ENCODE peak calls at places on chromosomes 12 and 14, in ten cellular contexts. One of them, this sample, is unnamed.

GRCh38 chr12:64395739-64396138 is 5.2 kb upstream of the C12orf56 start:
- DNase-seq in psoas muscle: no peak
- DNase-seq in lung microvascular endothelial cell: peak
- DNase-seq in adipocyte: no peak
- DNase-seq in NCI-H510A treated with DMSO at 0.1 percent for 48 hours: no peak
- DNase-seq in activated CD8-positive, alpha-beta T cell treated with anti-CD3 and anti-CD28 coated beads, Interleukin-2, amount 10 ng/mL, durations not matched to agents 7 days and 5 days: no peak
- DNase-seq in cardiac fibroblast: peak
- DNase-seq in mesendoderm: no peak
- DNase-seq in activated CD8-positive, alpha-beta memory T cell treated with anti-CD3 and anti-CD28 coated beads for 1 hour: no peak
- DNase-seq in T-helper 2 cell: no peak
- DNase-seq in this sample: no peak

GRCh38 chr12:111439657-111440151 is 34.0 kb downstream of the SH2B3 start:
- DNase-seq in adipocyte: no peak
- DNase-seq in activated CD8-positive, alpha-beta T cell treated with anti-CD3 and anti-CD28 coated beads, Interleukin-2, amount 10 ng/mL, durations not matched to agents 7 days and 5 days: no peak
- DNase-seq in psoas muscle: no peak
- DNase-seq in mesendoderm: no peak
- DNase-seq in activated CD8-positive, alpha-beta memory T cell treated with anti-CD3 and anti-CD28 coated beads for 1 hour: no peak
- DNase-seq in cardiac fibroblast: no peak
- DNase-seq in T-helper 2 cell: no peak
- DNase-seq in NCI-H510A treated with DMSO at 0.1 percent for 48 hours: no peak
- DNase-seq in lung microvascular endothelial cell: no peak
- DNase-seq in this sample: no peak

GRCh38 chr14:33567003-33567735 is 383.7 kb downstream of the EGLN3 start:
- DNase-seq in T-helper 2 cell: no peak
- DNase-seq in psoas muscle: no peak
- DNase-seq in cardiac fibroblast: no peak
- DNase-seq in lung microvascular endothelial cell: no peak
- DNase-seq in activated CD8-positive, alpha-beta T cell treated with anti-CD3 and anti-CD28 coated beads, Interleukin-2, amount 10 ng/mL, durations not matched to agents 7 days and 5 days: no peak
- DNase-seq in activated CD8-positive, alpha-beta memory T cell treated with anti-CD3 and anti-CD28 coated beads for 1 hour: no peak
- DNase-seq in NCI-H510A treated with DMSO at 0.1 percent for 48 hours: peak
- DNase-seq in adipocyte: no peak
- DNase-seq in mesendoderm: no peak
- DNase-seq in this sample: no peak

GRCh38 chr12:124720019-124720686 is 143.5 kb downstream of the SCARB1 start:
- DNase-seq in NCI-H510A treated with DMSO at 0.1 percent for 48 hours: peak
- DNase-seq in cardiac fibroblast: peak
- DNase-seq in psoas muscle: no peak
- DNase-seq in activated CD8-positive, alpha-beta memory T cell treated with anti-CD3 and anti-CD28 coated beads for 1 hour: no peak
- DNase-seq in activated CD8-positive, alpha-beta T cell treated with anti-CD3 and anti-CD28 coated beads, Interleukin-2, amount 10 ng/mL, durations not matched to agents 7 days and 5 days: no peak
- DNase-seq in mesendoderm: no peak
- DNase-seq in adipocyte: peak
- DNase-seq in lung microvascular endothelial cell: peak
- DNase-seq in T-helper 2 cell: no peak
- DNase-seq in this sample: peak

GRCh38 chr14:105475916-105476845 is 1.6 kb downstream of the CRIP2 start:
- DNase-seq in T-helper 2 cell: no peak
- DNase-seq in adipocyte: no peak
- DNase-seq in psoas muscle: peak
- DNase-seq in NCI-H510A treated with DMSO at 0.1 percent for 48 hours: no peak
- DNase-seq in activated CD8-positive, alpha-beta memory T cell treated with anti-CD3 and anti-CD28 coated beads for 1 hour: no peak
- DNase-seq in lung microvascular endothelial cell: peak
- DNase-seq in cardiac fibroblast: peak
- DNase-seq in mesendoderm: peak
- DNase-seq in activated CD8-positive, alpha-beta T cell treated with anti-CD3 and anti-CD28 coated beads, Interleukin-2, amount 10 ng/mL, durations not matched to agents 7 days and 5 days: no peak
- DNase-seq in this sample: peak

GRCh38 chr12:47160296-47161244 is 80.8 kb upstream of the AMIGO2 start:
- DNase-seq in activated CD8-positive, alpha-beta T cell treated with anti-CD3 and anti-CD28 coated beads, Interleukin-2, amount 10 ng/mL, durations not matched to agents 7 days and 5 days: no peak
- DNase-seq in NCI-H510A treated with DMSO at 0.1 percent for 48 hours: no peak
- DNase-seq in psoas muscle: no peak
- DNase-seq in cardiac fibroblast: peak
- DNase-seq in adipocyte: no peak
- DNase-seq in T-helper 2 cell: no peak
- DNase-seq in activated CD8-positive, alpha-beta memory T cell treated with anti-CD3 and anti-CD28 coated beads for 1 hour: no peak
- DNase-seq in lung microvascular endothelial cell: no peak
- DNase-seq in mesendoderm: no peak
- DNase-seq in this sample: no peak

GRCh38 chr12:44847888-44848770 is 28.0 kb downstream of the NELL2 start:
- DNase-seq in activated CD8-positive, alpha-beta T cell treated with anti-CD3 and anti-CD28 coated beads, Interleukin-2, amount 10 ng/mL, durations not matched to agents 7 days and 5 days: peak
- DNase-seq in psoas muscle: no peak
- DNase-seq in T-helper 2 cell: no peak
- DNase-seq in mesendoderm: no peak
- DNase-seq in activated CD8-positive, alpha-beta memory T cell treated with anti-CD3 and anti-CD28 coated beads for 1 hour: peak
- DNase-seq in NCI-H510A treated with DMSO at 0.1 percent for 48 hours: no peak
- DNase-seq in lung microvascular endothelial cell: no peak
- DNase-seq in adipocyte: no peak
- DNase-seq in cardiac fibroblast: no peak
- DNase-seq in this sample: no peak

GRCh38 chr12:49537709-49538601 is 875 bp upstream of the KCNH3 start:
- DNase-seq in lung microvascular endothelial cell: no peak
- DNase-seq in cardiac fibroblast: no peak
- DNase-seq in psoas muscle: no peak
- DNase-seq in NCI-H510A treated with DMSO at 0.1 percent for 48 hours: peak
- DNase-seq in T-helper 2 cell: no peak
- DNase-seq in mesendoderm: peak
- DNase-seq in adipocyte: peak
- DNase-seq in activated CD8-positive, alpha-beta T cell treated with anti-CD3 and anti-CD28 coated beads, Interleukin-2, amount 10 ng/mL, durations not matched to agents 7 days and 5 days: peak
- DNase-seq in activated CD8-positive, alpha-beta memory T cell treated with anti-CD3 and anti-CD28 coated beads for 1 hour: no peak
- DNase-seq in this sample: no peak

GRCh38 chr12:122563361-122563760 is 36.3 kb downstream of the KNTC1 start:
- DNase-seq in psoas muscle: no peak
- DNase-seq in T-helper 2 cell: no peak
- DNase-seq in adipocyte: no peak
- DNase-seq in mesendoderm: no peak
- DNase-seq in NCI-H510A treated with DMSO at 0.1 percent for 48 hours: no peak
- DNase-seq in cardiac fibroblast: no peak
- DNase-seq in activated CD8-positive, alpha-beta memory T cell treated with anti-CD3 and anti-CD28 coated beads for 1 hour: no peak
- DNase-seq in lung microvascular endothelial cell: no peak
- DNase-seq in activated CD8-positive, alpha-beta T cell treated with anti-CD3 and anti-CD28 coated beads, Interleukin-2, amount 10 ng/mL, durations not matched to agents 7 days and 5 days: no peak
- DNase-seq in this sample: no peak

GRCh38 chr12:38469689-38470088 is 153.1 kb downstream of the ALG10B start:
- DNase-seq in T-helper 2 cell: no peak
- DNase-seq in psoas muscle: no peak
- DNase-seq in lung microvascular endothelial cell: no peak
- DNase-seq in mesendoderm: no peak
- DNase-seq in adipocyte: no peak
- DNase-seq in activated CD8-positive, alpha-beta T cell treated with anti-CD3 and anti-CD28 coated beads, Interleukin-2, amount 10 ng/mL, durations not matched to agents 7 days and 5 days: no peak
- DNase-seq in NCI-H510A treated with DMSO at 0.1 percent for 48 hours: no peak
- DNase-seq in cardiac fibroblast: no peak
- DNase-seq in activated CD8-positive, alpha-beta memory T cell treated with anti-CD3 and anti-CD28 coated beads for 1 hour: no peak
- DNase-seq in this sample: no peak

GRCh38 chr14:24959791-24960331 is 90.1 kb downstream of the STXBP6 start:
- DNase-seq in T-helper 2 cell: no peak
- DNase-seq in activated CD8-positive, alpha-beta T cell treated with anti-CD3 and anti-CD28 coated beads, Interleukin-2, amount 10 ng/mL, durations not matched to agents 7 days and 5 days: no peak
- DNase-seq in lung microvascular endothelial cell: no peak
- DNase-seq in adipocyte: no peak
- DNase-seq in activated CD8-positive, alpha-beta memory T cell treated with anti-CD3 and anti-CD28 coated beads for 1 hour: no peak
- DNase-seq in mesendoderm: no peak
- DNase-seq in psoas muscle: no peak
- DNase-seq in NCI-H510A treated with DMSO at 0.1 percent for 48 hours: no peak
- DNase-seq in cardiac fibroblast: no peak
- DNase-seq in this sample: no peak

GRCh38 chr12:24780969-24781368 is 167.9 kb downstream of the BCAT1 start:
- DNase-seq in mesendoderm: peak
- DNase-seq in psoas muscle: no peak
- DNase-seq in NCI-H510A treated with DMSO at 0.1 percent for 48 hours: no peak
- DNase-seq in adipocyte: peak
- DNase-seq in T-helper 2 cell: no peak
- DNase-seq in lung microvascular endothelial cell: no peak
- DNase-seq in activated CD8-positive, alpha-beta T cell treated with anti-CD3 and anti-CD28 coated beads, Interleukin-2, amount 10 ng/mL, durations not matched to agents 7 days and 5 days: no peak
- DNase-seq in cardiac fibroblast: peak
- DNase-seq in activated CD8-positive, alpha-beta memory T cell treated with anti-CD3 and anti-CD28 coated beads for 1 hour: no peak
- DNase-seq in this sample: no peak

GRCh38 chr12:118307069-118307954 is 65.4 kb downstream of the TAOK3 start:
- DNase-seq in adipocyte: peak
- DNase-seq in activated CD8-positive, alpha-beta memory T cell treated with anti-CD3 and anti-CD28 coated beads for 1 hour: no peak
- DNase-seq in lung microvascular endothelial cell: peak
- DNase-seq in T-helper 2 cell: no peak
- DNase-seq in activated CD8-positive, alpha-beta T cell treated with anti-CD3 and anti-CD28 coated beads, Interleukin-2, amount 10 ng/mL, durations not matched to agents 7 days and 5 days: no peak
- DNase-seq in psoas muscle: no peak
- DNase-seq in NCI-H510A treated with DMSO at 0.1 percent for 48 hours: no peak
- DNase-seq in cardiac fibroblast: peak
- DNase-seq in mesendoderm: no peak
- DNase-seq in this sample: peak

GRCh38 chr14:24513009-24513408 is 4.9 kb upstream of the CMA1 start:
- DNase-seq in lung microvascular endothelial cell: no peak
- DNase-seq in cardiac fibroblast: peak
- DNase-seq in T-helper 2 cell: no peak
- DNase-seq in activated CD8-positive, alpha-beta memory T cell treated with anti-CD3 and anti-CD28 coated beads for 1 hour: no peak
- DNase-seq in adipocyte: peak
- DNase-seq in NCI-H510A treated with DMSO at 0.1 percent for 48 hours: no peak
- DNase-seq in psoas muscle: no peak
- DNase-seq in mesendoderm: peak
- DNase-seq in activated CD8-positive, alpha-beta T cell treated with anti-CD3 and anti-CD28 coated beads, Interleukin-2, amount 10 ng/mL, durations not matched to agents 7 days and 5 days: no peak
- DNase-seq in this sample: no peak

GRCh38 chr12:132807295-132808222 is 21.1 kb downstream of the GOLGA3 start:
- DNase-seq in adipocyte: no peak
- DNase-seq in T-helper 2 cell: no peak
- DNase-seq in activated CD8-positive, alpha-beta T cell treated with anti-CD3 and anti-CD28 coated beads, Interleukin-2, amount 10 ng/mL, durations not matched to agents 7 days and 5 days: no peak
- DNase-seq in psoas muscle: no peak
- DNase-seq in lung microvascular endothelial cell: no peak
- DNase-seq in cardiac fibroblast: no peak
- DNase-seq in activated CD8-positive, alpha-beta memory T cell treated with anti-CD3 and anti-CD28 coated beads for 1 hour: no peak
- DNase-seq in mesendoderm: peak
- DNase-seq in NCI-H510A treated with DMSO at 0.1 percent for 48 hours: no peak
- DNase-seq in this sample: no peak

GRCh38 chr14:30855345-30856037 is 18.9 kb upstream of the COCH start:
- DNase-seq in adipocyte: no peak
- DNase-seq in NCI-H510A treated with DMSO at 0.1 percent for 48 hours: no peak
- DNase-seq in activated CD8-positive, alpha-beta T cell treated with anti-CD3 and anti-CD28 coated beads, Interleukin-2, amount 10 ng/mL, durations not matched to agents 7 days and 5 days: no peak
- DNase-seq in psoas muscle: no peak
- DNase-seq in T-helper 2 cell: no peak
- DNase-seq in cardiac fibroblast: no peak
- DNase-seq in lung microvascular endothelial cell: no peak
- DNase-seq in activated CD8-positive, alpha-beta memory T cell treated with anti-CD3 and anti-CD28 coated beads for 1 hour: no peak
- DNase-seq in mesendoderm: no peak
- DNase-seq in this sample: no peak

GRCh38 chr12:68428211-68428610 is 96.0 kb upstream of the MDM1 start:
- DNase-seq in mesendoderm: no peak
- DNase-seq in adipocyte: no peak
- DNase-seq in cardiac fibroblast: no peak
- DNase-seq in psoas muscle: no peak
- DNase-seq in activated CD8-positive, alpha-beta T cell treated with anti-CD3 and anti-CD28 coated beads, Interleukin-2, amount 10 ng/mL, durations not matched to agents 7 days and 5 days: no peak
- DNase-seq in T-helper 2 cell: no peak
- DNase-seq in lung microvascular endothelial cell: no peak
- DNase-seq in NCI-H510A treated with DMSO at 0.1 percent for 48 hours: no peak
- DNase-seq in activated CD8-positive, alpha-beta memory T cell treated with anti-CD3 and anti-CD28 coated beads for 1 hour: no peak
- DNase-seq in this sample: peak

GRCh38 chr14:74049886-74050495 is 30.8 kb downstream of the BBOF1 start:
- DNase-seq in activated CD8-positive, alpha-beta memory T cell treated with anti-CD3 and anti-CD28 coated beads for 1 hour: no peak
- DNase-seq in cardiac fibroblast: no peak
- DNase-seq in activated CD8-positive, alpha-beta T cell treated with anti-CD3 and anti-CD28 coated beads, Interleukin-2, amount 10 ng/mL, durations not matched to agents 7 days and 5 days: no peak
- DNase-seq in adipocyte: peak
- DNase-seq in psoas muscle: no peak
- DNase-seq in lung microvascular endothelial cell: no peak
- DNase-seq in T-helper 2 cell: no peak
- DNase-seq in NCI-H510A treated with DMSO at 0.1 percent for 48 hours: no peak
- DNase-seq in mesendoderm: no peak
- DNase-seq in this sample: no peak

GRCh38 chr12:26787125-26787495 is 45.9 kb downstream of the ITPR2 start:
- DNase-seq in mesendoderm: peak
- DNase-seq in NCI-H510A treated with DMSO at 0.1 percent for 48 hours: peak
- DNase-seq in T-helper 2 cell: no peak
- DNase-seq in adipocyte: peak
- DNase-seq in psoas muscle: no peak
- DNase-seq in activated CD8-positive, alpha-beta T cell treated with anti-CD3 and anti-CD28 coated beads, Interleukin-2, amount 10 ng/mL, durations not matched to agents 7 days and 5 days: no peak
- DNase-seq in lung microvascular endothelial cell: peak
- DNase-seq in cardiac fibroblast: peak
- DNase-seq in activated CD8-positive, alpha-beta memory T cell treated with anti-CD3 and anti-CD28 coated beads for 1 hour: no peak
- DNase-seq in this sample: peak

GRCh38 chr12:84697141-84697540 is 215.5 kb downstream of the SLC6A15 start:
- DNase-seq in adipocyte: peak
- DNase-seq in cardiac fibroblast: peak
- DNase-seq in psoas muscle: no peak
- DNase-seq in NCI-H510A treated with DMSO at 0.1 percent for 48 hours: no peak
- DNase-seq in mesendoderm: no peak
- DNase-seq in T-helper 2 cell: no peak
- DNase-seq in activated CD8-positive, alpha-beta T cell treated with anti-CD3 and anti-CD28 coated beads, Interleukin-2, amount 10 ng/mL, durations not matched to agents 7 days and 5 days: no peak
- DNase-seq in lung microvascular endothelial cell: no peak
- DNase-seq in activated CD8-positive, alpha-beta memory T cell treated with anti-CD3 and anti-CD28 coated beads for 1 hour: no peak
- DNase-seq in this sample: no peak

GRCh38 chr14:101225729-101226152 is 322.2 kb upstream of the RTL1 start:
- DNase-seq in lung microvascular endothelial cell: no peak
- DNase-seq in activated CD8-positive, alpha-beta memory T cell treated with anti-CD3 and anti-CD28 coated beads for 1 hour: no peak
- DNase-seq in adipocyte: no peak
- DNase-seq in activated CD8-positive, alpha-beta T cell treated with anti-CD3 and anti-CD28 coated beads, Interleukin-2, amount 10 ng/mL, durations not matched to agents 7 days and 5 days: no peak
- DNase-seq in T-helper 2 cell: no peak
- DNase-seq in psoas muscle: peak
- DNase-seq in cardiac fibroblast: no peak
- DNase-seq in mesendoderm: no peak
- DNase-seq in NCI-H510A treated with DMSO at 0.1 percent for 48 hours: no peak
- DNase-seq in this sample: no peak

GRCh38 chr12:31588976-31589375 is 2.0 kb downstream of the DENND5B start:
- DNase-seq in activated CD8-positive, alpha-beta memory T cell treated with anti-CD3 and anti-CD28 coated beads for 1 hour: no peak
- DNase-seq in cardiac fibroblast: peak
- DNase-seq in activated CD8-positive, alpha-beta T cell treated with anti-CD3 and anti-CD28 coated beads, Interleukin-2, amount 10 ng/mL, durations not matched to agents 7 days and 5 days: no peak
- DNase-seq in NCI-H510A treated with DMSO at 0.1 percent for 48 hours: no peak
- DNase-seq in psoas muscle: no peak
- DNase-seq in T-helper 2 cell: no peak
- DNase-seq in lung microvascular endothelial cell: peak
- DNase-seq in adipocyte: peak
- DNase-seq in mesendoderm: no peak
- DNase-seq in this sample: no peak

GRCh38 chr12:44875954-44876553 is at the start of gene NELL2:
- DNase-seq in psoas muscle: peak
- DNase-seq in cardiac fibroblast: peak
- DNase-seq in NCI-H510A treated with DMSO at 0.1 percent for 48 hours: peak
- DNase-seq in lung microvascular endothelial cell: no peak
- DNase-seq in activated CD8-positive, alpha-beta T cell treated with anti-CD3 and anti-CD28 coated beads, Interleukin-2, amount 10 ng/mL, durations not matched to agents 7 days and 5 days: peak
- DNase-seq in T-helper 2 cell: peak
- DNase-seq in mesendoderm: peak
- DNase-seq in adipocyte: peak
- DNase-seq in activated CD8-positive, alpha-beta memory T cell treated with anti-CD3 and anti-CD28 coated beads for 1 hour: peak
- DNase-seq in this sample: peak

GRCh38 chr12:95538002-95538401 is 13.3 kb downstream of the USP44 start:
- DNase-seq in lung microvascular endothelial cell: no peak
- DNase-seq in T-helper 2 cell: no peak
- DNase-seq in activated CD8-positive, alpha-beta memory T cell treated with anti-CD3 and anti-CD28 coated beads for 1 hour: no peak
- DNase-seq in NCI-H510A treated with DMSO at 0.1 percent for 48 hours: no peak
- DNase-seq in mesendoderm: peak
- DNase-seq in activated CD8-positive, alpha-beta T cell treated with anti-CD3 and anti-CD28 coated beads, Interleukin-2, amount 10 ng/mL, durations not matched to agents 7 days and 5 days: no peak
- DNase-seq in psoas muscle: no peak
- DNase-seq in adipocyte: no peak
- DNase-seq in cardiac fibroblast: no peak
- DNase-seq in this sample: no peak

GRCh38 chr12:70246580-70246979 is 3.3 kb downstream of the CNOT2 start:
- DNase-seq in mesendoderm: no peak
- DNase-seq in lung microvascular endothelial cell: no peak
- DNase-seq in psoas muscle: no peak
- DNase-seq in T-helper 2 cell: no peak
- DNase-seq in adipocyte: peak
- DNase-seq in activated CD8-positive, alpha-beta T cell treated with anti-CD3 and anti-CD28 coated beads, Interleukin-2, amount 10 ng/mL, durations not matched to agents 7 days and 5 days: no peak
- DNase-seq in activated CD8-positive, alpha-beta memory T cell treated with anti-CD3 and anti-CD28 coated beads for 1 hour: no peak
- DNase-seq in NCI-H510A treated with DMSO at 0.1 percent for 48 hours: no peak
- DNase-seq in cardiac fibroblast: peak
- DNase-seq in this sample: no peak

This sample was measured in NCI-H226.